ENCODE peak calls at places on chromosomes 5 and 9, in four cellular contexts. I is K562, A is GM12878, L is HepG2. R is an unnamed sample.

GRCh38 chr5:124289122-124289521 is 457.3 kb downstream of the ZNF608 start:
- DNase-seq in L (no peak), A (no peak), I (no peak), R (no peak)

GRCh38 chr5:116453920-116454319 is 120.7 kb downstream of the SEMA6A start:
- DNase-seq in I (no peak), L (peak), A (no peak), R (no peak)

GRCh38 chr9:120505186-120505585 is 74.8 kb downstream of the CDK5RAP2 start:
- DNase-seq in I (no peak), A (no peak), L (no peak), R (no peak)

GRCh38 chr5:147140558-147140957 is 94.3 kb upstream of the STK32A start:
- DNase-seq in I (no peak), L (peak), A (no peak), R (no peak)

GRCh38 chr9:131237931-131238401 is 38.3 kb downstream of the FAM78A start:
- DNase-seq in L (no peak), A (peak), I (no peak), R (no peak)

GRCh38 chr9:4661165-4662095 is 664 bp upstream of the PLPP6 start:
- DNase-seq in I (no peak), L (no peak), A (no peak), R (no peak)

GRCh38 chr5:112475747-112476435 is 56.8 kb upstream of the EPB41L4A start:
- DNase-seq in L (no peak), I (no peak), A (no peak), R (no peak)

GRCh38 chr5:52837068-52837467 is 49.4 kb downstream of the ITGA1 start:
- DNase-seq in A (no peak), L (no peak), I (no peak), R (peak)

GRCh38 chr5:65790371-65791163 is 68.6 kb downstream of the NLN start:
- DNase-seq in A (no peak), I (no peak), L (no peak), R (no peak)

GRCh38 chr5:136020383-136021015 is 8.3 kb upstream of the TGFBI start:
- DNase-seq in L (peak), I (peak), A (no peak), R (no peak)

GRCh38 chr5:171437286-171437821 is 17.9 kb downstream of the FGF18 start:
- DNase-seq in A (no peak), L (no peak), I (no peak), R (no peak)

GRCh38 chr9:111438576-111439235 is 45.5 kb downstream of the ECPAS start:
- DNase-seq in I (no peak), L (no peak), A (no peak), R (no peak)

GRCh38 chr9:1979815-1980367 is 35.3 kb upstream of the SMARCA2 start:
- DNase-seq in L (no peak), I (no peak), A (peak), R (no peak)

GRCh38 chr5:152990217-152990616 is 500.3 kb upstream of the GRIA1 start:
- DNase-seq in L (no peak), A (no peak), I (no peak), R (no peak)

GRCh38 chr9:18438300-18438925 is 35.5 kb upstream of the ADAMTSL1 start:
- DNase-seq in A (no peak), I (no peak), L (no peak), R (no peak)

GRCh38 chr5:43313854-43314457 is 744 bp upstream of the HMGCS1 start:
- DNase-seq in A (no peak), L (no peak), I (no peak), R (no peak)

GRCh38 chr9:88006511-88007290 is 32.4 kb upstream of the CDK20 start:
- DNase-seq in L (no peak), A (no peak), I (no peak), R (no peak)

GRCh38 chr5:72046106-72046505 is 61.2 kb upstream of the MAP1B start:
- DNase-seq in A (no peak), I (no peak), L (no peak), R (no peak)

GRCh38 chr5:58106754-58107410 is 353.0 kb downstream of the PLK2 start:
- DNase-seq in L (no peak), I (no peak), A (no peak), R (no peak)

GRCh38 chr9:107263289-107263688 is 19.8 kb upstream of the RAD23B start:
- DNase-seq in L (no peak), I (no peak), A (no peak), R (no peak)

GRCh38 chr5:59608745-59609144 is 284.8 kb downstream of the PDE4D start:
- DNase-seq in A (no peak), I (no peak), L (no peak), R (no peak)

GRCh38 chr9:105329729-105330082 is 85.3 kb downstream of the SLC44A1 start:
- DNase-seq in A (no peak), L (no peak), I (no peak), R (no peak)

GRCh38 chr9:120531683-120532300 is 48.2 kb downstream of the CDK5RAP2 start:
- DNase-seq in I (peak), A (no peak), L (peak), R (peak)

GRCh38 chr9:6467006-6467625 is 54.1 kb downstream of the UHRF2 start:
- DNase-seq in A (no peak), L (no peak), I (no peak), R (no peak)

GRCh38 chr5:83048277-83048676 is 28.9 kb downstream of the TMEM167A start:
- DNase-seq in L (no peak), A (no peak), I (no peak), R (no peak)

GRCh38 chr5:12780536-12780935 is 876.3 kb upstream of the CTNND2 start:
- DNase-seq in L (no peak), I (no peak), A (no peak), R (no peak)

GRCh38 chr5:156759156-156759555 is 90.9 kb upstream of the PPP1R2B start:
- DNase-seq in A (no peak), L (no peak), I (no peak), R (no peak)

GRCh38 chr5:163563880-163564279 is 58.5 kb downstream of the MAT2B start:
- DNase-seq in L (no peak), I (no peak), A (no peak), R (no peak)

GRCh38 chr5:177194278-177194677 is 60.7 kb downstream of the NSD1 start:
- DNase-seq in L (peak), A (no peak), I (no peak), R (no peak)

GRCh38 chr9:128787583-128788156 is 617 bp downstream of the TBC1D13 start:
- DNase-seq in L (no peak), I (no peak), A (no peak), R (no peak)

GRCh38 chr9:86868611-86869010 is 78.7 kb downstream of the GAS1 start:
- DNase-seq in I (no peak), L (no peak), A (no peak), R (no peak)

GRCh38 chr9:86865957-86866356 is 81.3 kb downstream of the GAS1 start:
- DNase-seq in I (no peak), L (no peak), A (no peak), R (no peak)

GRCh38 chr9:86866739-86867138 is 80.6 kb downstream of the GAS1 start:
- DNase-seq in A (no peak), I (no peak), L (no peak), R (no peak)

GRCh38 chr9:86867658-86868313 is 79.5 kb downstream of the GAS1 start:
- DNase-seq in L (no peak), A (no peak), I (no peak), R (peak)
- TF ChIP-seq FOXK2 in L (no peak), A (no peak), I (no peak), R (no peak)

GRCh38 chr5:180640301-180640764 is 9.1 kb downstream of the FLT4 start:
- DNase-seq in L (no peak), I (no peak), A (no peak), R (no peak)
- TF ChIP-seq FOXK2 in L (no peak), I (no peak), A (no peak), R (no peak)

GRCh38 chr9:83967083-83967482 is 12.9 kb downstream of the HNRNPK start:
- DNase-seq in I (no peak), L (no peak), A (no peak), R (no peak)

GRCh38 chr9:83964973-83965349 is 15.1 kb downstream of the HNRNPK start:
- DNase-seq in L (no peak), A (no peak), I (no peak), R (no peak)

GRCh38 chr9:83962165-83962564 is 17.9 kb downstream of the HNRNPK start:
- DNase-seq in A (no peak), I (no peak), L (no peak), R (no peak)

GRCh38 chr9:83966209-83966582 is 13.8 kb downstream of the HNRNPK start:
- DNase-seq in I (no peak), L (no peak), A (no peak), R (no peak)

DNA sequence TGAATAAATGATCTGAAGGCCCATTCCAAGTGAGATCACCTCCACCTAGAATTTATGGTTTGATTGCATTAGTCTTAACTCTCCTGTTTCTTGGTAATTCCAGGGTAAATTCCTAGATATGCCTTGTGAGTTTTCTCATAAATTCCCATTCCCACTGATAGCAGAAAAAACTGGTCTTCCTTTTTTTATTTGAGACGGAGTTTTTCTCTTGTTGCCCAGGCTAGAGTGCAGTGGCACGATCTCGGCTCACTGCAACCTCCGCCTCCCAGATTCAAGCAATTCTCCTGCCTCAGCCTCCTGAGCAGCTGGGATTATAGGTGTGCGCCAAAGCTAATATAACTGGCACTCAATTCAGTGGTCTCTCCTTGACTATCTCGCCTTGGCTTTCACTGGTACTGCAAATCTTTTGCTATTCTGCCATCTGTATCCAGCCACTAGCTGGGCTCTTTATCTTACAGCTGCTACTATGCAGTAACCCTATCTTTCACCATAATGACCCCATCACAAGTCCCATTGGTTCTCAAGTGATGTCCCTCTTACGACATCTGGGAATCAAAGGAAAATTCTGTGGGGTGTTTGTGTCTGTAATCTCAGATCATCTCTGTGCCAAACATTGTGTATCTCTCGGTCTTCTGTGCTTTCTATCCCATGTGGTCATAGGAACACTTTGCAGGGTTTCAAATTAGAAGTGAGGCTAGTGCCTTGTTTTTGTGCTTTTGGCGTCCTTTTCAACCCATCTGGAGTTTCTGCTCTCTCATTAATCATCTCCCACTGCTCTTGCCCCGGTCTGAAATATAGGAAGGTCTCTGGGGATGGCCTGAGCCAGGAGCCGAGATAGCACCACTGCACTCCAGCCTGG is 14.4 kb downstream of the HNRNPK start:
- DNase-seq in A (no peak), L (peak), I (no peak), R (no peak)
- TF ChIP-seq FOXK2 in A (no peak), L (no peak), I (no peak), R (no peak)

GRCh38 chr5:14552017-14552416 is 29.6 kb upstream of the OTULINL start:
- DNase-seq in I (no peak), L (no peak), A (no peak), R (no peak)
- TF ChIP-seq FOXK2 in I (no peak), L (no peak), A (no peak), R (no peak)

R was measured in HEK293T.